ENCODE peak calls at places on chromosome 17, in ten cellular contexts. R, P, M, Q, H, Z, U, X, G and F are unnamed samples.

GRCh38 chr17:28427372-28427771 is 21.4 kb upstream of the SLC46A1 start:
- DNase-seq in R (no peak), P (no peak), M (no peak), Q (no peak), H (no peak), Z (no peak), U (no peak), X (no peak), G (no peak), F (no peak)

GRCh38 chr17:27970587-27970986 is 71.9 kb upstream of the NLK start:
- DNase-seq in R (no peak), P (no peak), M (no peak), Q (no peak), H (no peak), Z (no peak), U (no peak), X (no peak), G (no peak), F (no peak)

GRCh38 chr17:82294086-82294773 is 20.7 kb upstream of the CSNK1D start:
- DNase-seq in R (no peak), P (no peak), M (no peak), Q (no peak), H (no peak), Z (no peak), U (no peak), X (no peak), G (no peak), F (no peak)

GRCh38 chr17:72702136-72702735 is 390.3 kb downstream of the SLC39A11 start:
- DNase-seq in R (no peak), P (no peak), M (no peak), Q (no peak), H (no peak), Z (no peak), U (no peak), X (no peak), G (no peak), F (no peak)

GRCh38 chr17:22310717-22311686 is 618.7 kb downstream of the KCNJ18 start:
- DNase-seq in R (no peak), P (no peak), M (peak), Q (no peak), H (no peak), Z (no peak), U (no peak), X (no peak), G (no peak), F (peak)

GRCh38 chr17:204427-205175 is 23.2 kb upstream of the DOC2B start:
- DNase-seq in R (peak), P (no peak), M (no peak), Q (no peak), H (no peak), Z (no peak), U (no peak), X (no peak), G (peak), F (no peak)

GRCh38 chr17:8745586-8746500 is 1.2 kb upstream of the CCDC42 start:
- DNase-seq in R (peak), P (peak), M (peak), Q (no peak), H (peak), Z (no peak), U (peak), X (peak), G (peak), F (no peak)

GRCh38 chr17:44948315-44948795 is 782 bp upstream of the KIF18B start:
- DNase-seq in R (no peak), P (no peak), M (no peak), Q (no peak), H (no peak), Z (no peak), U (no peak), X (no peak), G (peak), F (no peak)

GRCh38 chr17:4600563-4600962 is 16.2 kb downstream of the SMTNL2 start:
- DNase-seq in R (no peak), P (no peak), M (peak), Q (no peak), H (no peak), Z (no peak), U (no peak), X (no peak), G (no peak), F (no peak)

GRCh38 chr17:40922239-40922638 is 15.2 kb downstream of the KRT23 start:
- DNase-seq in R (no peak), P (peak), M (no peak), Q (no peak), H (peak), Z (no peak), U (no peak), X (no peak), G (peak), F (no peak)

GRCh38 chr17:4229627-4230026 is 34.2 kb downstream of the ANKFY1 start:
- DNase-seq in R (no peak), P (no peak), M (no peak), Q (no peak), H (peak), Z (no peak), U (no peak), X (no peak), G (peak), F (peak)

GRCh38 chr17:31433811-31434210 is 42.3 kb downstream of the RAB11FIP4 start:
- DNase-seq in R (no peak), P (no peak), M (no peak), Q (no peak), H (no peak), Z (no peak), U (no peak), X (no peak), G (no peak), F (no peak)

GRCh38 chr17:48773245-48773644 is 43.8 kb downstream of the TTLL6 start:
- DNase-seq in R (no peak), P (no peak), M (no peak), Q (no peak), H (no peak), Z (no peak), U (no peak), X (no peak), G (peak), F (no peak)

GRCh38 chr17:48776602-48777001 is 40.4 kb downstream of the TTLL6 start:
- DNase-seq in R (no peak), P (no peak), M (no peak), Q (no peak), H (no peak), Z (no peak), U (no peak), X (no peak), G (no peak), F (no peak)

GRCh38 chr17:48767263-48767774 is 38.8 kb upstream of the HOXB13 start:
- DNase-seq in R (no peak), P (no peak), M (peak), Q (no peak), H (no peak), Z (no peak), U (no peak), X (no peak), G (peak), F (no peak)

DNA sequence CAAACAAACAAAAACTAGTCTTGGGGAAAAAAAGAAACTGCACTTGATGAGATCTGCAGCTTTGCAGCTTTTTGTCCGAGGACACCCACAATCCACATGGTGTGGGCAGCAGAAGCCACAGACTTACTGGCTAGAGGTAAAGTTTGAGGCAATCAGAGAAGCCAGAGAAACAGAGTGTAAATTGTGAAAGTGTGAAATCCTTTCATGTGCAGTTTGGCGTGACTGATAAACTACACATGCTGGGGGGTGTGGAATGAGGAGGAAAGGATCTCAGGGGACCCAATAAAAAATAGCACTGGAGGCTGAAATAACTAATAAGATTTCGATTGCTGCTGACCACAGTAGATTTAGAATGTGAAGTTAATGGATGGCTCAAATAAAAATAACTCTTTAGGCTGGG is 42.4 kb upstream of the HOXB13 start:
- DNase-seq in R (no peak), P (no peak), M (no peak), Q (no peak), H (no peak), Z (no peak), U (no peak), X (peak), G (no peak), F (no peak)
- TF ChIP-seq POLR2AphosphoS5 in R (no peak), P (no peak), M (no peak), Q (no peak), H (no peak), Z (no peak), U (no peak), X (no peak), G (no peak), F (no peak)

GRCh38 chr17:61411114-61411943 is 11.7 kb downstream of the TBX2 start:
- DNase-seq in R (peak), P (peak), M (peak), Q (no peak), H (peak), Z (peak), U (no peak), X (no peak), G (peak), F (no peak)
- TF ChIP-seq CTCF in R (peak), P (no peak), M (peak), Q (peak), H (no peak), Z (peak), U (peak), X (no peak), G (peak), F (peak)

DNA sequence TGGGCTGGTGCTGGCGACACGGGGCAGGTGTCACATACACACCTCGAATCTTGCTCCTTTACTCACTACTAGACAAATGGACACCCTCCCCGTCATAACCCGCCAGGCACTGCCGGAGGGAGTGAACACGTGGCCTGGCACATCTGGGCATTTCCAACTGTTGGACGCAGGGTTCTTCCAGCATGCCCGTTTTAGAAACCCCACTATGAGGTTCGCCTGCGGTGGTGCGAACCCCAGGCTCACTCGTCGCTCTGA is 6.8 kb upstream of the CEP131 start:
- DNase-seq in R (no peak), P (no peak), M (no peak), Q (no peak), H (no peak), Z (no peak), U (no peak), X (no peak), G (no peak), F (no peak)
- TF ChIP-seq POLR2AphosphoS5 in R (no peak), P (no peak), M (no peak), Q (no peak), H (no peak), Z (no peak), U (no peak), X (no peak), G (no peak), F (no peak)

GRCh38 chr17:14688134-14688533 is 387.3 kb downstream of the HS3ST3B1 start:
- DNase-seq in R (no peak), P (no peak), M (peak), Q (no peak), H (no peak), Z (no peak), U (no peak), X (no peak), G (no peak), F (no peak)
- TF ChIP-seq CTCF in R (no peak), P (no peak), M (peak), Q (peak), H (no peak), Z (no peak), U (no peak), X (no peak), G (no peak), F (no peak)

GRCh38 chr17:78122991-78123249 is 5.6 kb downstream of the TMC6 start:
- DNase-seq in R (peak), P (no peak), M (no peak), Q (no peak), H (no peak), Z (no peak), U (no peak), X (no peak), G (no peak), F (no peak)

GRCh38 chr17:78121801-78122220 is 6.7 kb downstream of the TMC6 start:
- DNase-seq in R (peak), P (no peak), M (no peak), Q (no peak), H (no peak), Z (no peak), U (no peak), X (no peak), G (no peak), F (no peak)

GRCh38 chr17:78120537-78120936 is 8.0 kb downstream of the TMC6 start:
- DNase-seq in R (peak), P (no peak), M (no peak), Q (no peak), H (no peak), Z (no peak), U (no peak), X (no peak), G (no peak), F (no peak)

GRCh38 chr17:78122221-78122990 is 6.1 kb downstream of the TMC6 start:
- DNase-seq in R (peak), P (no peak), M (no peak), Q (no peak), H (no peak), Z (no peak), U (no peak), X (no peak), G (no peak), F (no peak)

DNA sequence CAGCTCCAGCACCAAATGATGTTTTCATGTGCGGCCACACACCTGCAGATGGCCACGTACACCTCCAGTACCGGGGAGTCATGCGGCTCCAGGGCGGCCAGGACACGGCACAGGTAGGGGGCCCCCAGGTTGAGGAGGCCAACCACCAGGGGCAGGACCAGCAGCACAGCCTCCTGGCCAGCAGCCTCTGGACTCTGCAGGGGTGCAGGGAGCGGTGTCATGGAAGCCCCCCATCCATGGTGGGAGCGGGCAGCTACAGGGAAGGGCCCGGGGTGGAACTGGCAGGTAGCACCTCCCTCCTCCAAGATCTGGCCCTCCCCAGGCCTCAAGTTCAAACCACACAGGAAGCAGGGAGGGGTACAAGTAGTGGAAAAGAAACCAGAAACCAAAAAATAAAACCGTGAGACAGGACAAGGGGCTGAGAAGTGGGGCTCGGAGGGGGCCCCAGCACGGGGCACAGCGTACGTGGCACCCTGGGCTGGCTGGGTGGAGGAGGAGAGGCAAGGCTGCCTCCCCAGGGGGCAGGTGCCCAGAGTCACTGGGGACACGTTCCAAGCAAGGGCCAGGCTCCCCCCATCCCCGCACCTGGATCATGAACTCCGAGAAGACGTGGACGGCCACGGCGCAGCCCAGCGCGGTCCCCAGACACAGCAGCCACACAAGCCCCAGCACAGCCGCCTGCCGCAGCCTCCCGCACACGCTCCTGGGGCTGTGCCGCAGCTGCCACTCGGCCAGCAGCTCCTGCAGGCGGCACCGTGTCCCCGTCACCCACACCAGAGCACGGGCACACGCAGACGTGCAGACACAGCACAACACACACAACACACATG is 7.4 kb downstream of the TMC6 start:
- DNase-seq in R (peak), P (no peak), M (no peak), Q (no peak), H (no peak), Z (no peak), U (no peak), X (no peak), G (no peak), F (no peak)
- TF ChIP-seq POLR2AphosphoS5 in R (no peak), P (no peak), M (no peak), Q (no peak), H (no peak), Z (no peak), U (no peak), X (no peak), G (no peak), F (no peak)

DNA sequence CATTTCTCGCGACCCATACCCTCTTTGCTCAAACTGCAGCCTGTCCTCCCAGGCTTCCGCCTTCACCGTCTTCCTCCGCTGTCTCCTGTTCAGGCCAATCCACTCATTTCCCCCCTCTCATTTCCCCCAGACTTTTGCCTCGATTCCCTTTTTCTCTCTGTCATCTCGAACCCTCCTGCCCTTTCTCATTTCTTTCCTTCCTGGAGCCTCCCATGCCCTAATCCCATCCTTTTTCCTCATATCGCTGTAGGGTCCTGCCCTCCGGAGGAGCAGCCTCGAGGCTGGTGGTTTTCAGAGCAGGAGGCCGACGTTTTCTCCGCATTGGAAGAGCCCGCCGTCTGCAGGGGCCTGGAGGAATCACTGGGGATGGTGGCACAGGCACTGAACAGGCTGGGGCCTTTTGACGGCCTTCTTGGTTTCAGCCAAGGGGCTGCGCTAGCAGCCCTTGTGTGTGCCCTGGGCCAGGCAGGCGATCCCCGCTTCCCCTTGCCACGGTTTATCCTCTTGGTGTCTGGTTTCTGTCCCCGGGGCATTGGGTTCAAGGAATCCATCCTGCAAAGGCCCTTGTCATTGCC is 620 bp downstream of the OVCA2 start:
- DNase-seq in R (peak), P (no peak), M (peak), Q (no peak), H (no peak), Z (no peak), U (no peak), X (no peak), G (no peak), F (no peak)
- TF ChIP-seq CTCF in R (no peak), P (no peak), M (no peak), Q (no peak), H (no peak), Z (no peak), U (no peak), X (no peak), G (no peak), F (no peak)

GRCh38 chr17:9839433-9839832 is 13.7 kb downstream of the GLP2R start:
- DNase-seq in R (no peak), P (no peak), M (peak), Q (no peak), H (no peak), Z (no peak), U (peak), X (no peak), G (no peak), F (no peak)

GRCh38 chr17:9833922-9834321 is 8.2 kb downstream of the GLP2R start:
- DNase-seq in R (no peak), P (no peak), M (no peak), Q (no peak), H (no peak), Z (no peak), U (peak), X (no peak), G (no peak), F (no peak)

GRCh38 chr17:9842057-9842758 is 16.5 kb downstream of the GLP2R start:
- DNase-seq in R (no peak), P (peak), M (no peak), Q (no peak), H (peak), Z (no peak), U (peak), X (no peak), G (peak), F (no peak)

GRCh38 chr17:9843152-9844010 is 17.7 kb downstream of the GLP2R start:
- DNase-seq in R (no peak), P (no peak), M (no peak), Q (no peak), H (no peak), Z (no peak), U (peak), X (no peak), G (no peak), F (no peak)

GRCh38 chr17:9837551-9838471 is 12.1 kb downstream of the GLP2R start:
- DNase-seq in R (no peak), P (no peak), M (peak), Q (no peak), H (no peak), Z (no peak), U (peak), X (no peak), G (peak), F (no peak)
- TF ChIP-seq POLR2AphosphoS5 in R (no peak), P (peak), M (no peak), Q (no peak), H (no peak), Z (no peak), U (peak), X (no peak), G (peak), F (peak)

DNA sequence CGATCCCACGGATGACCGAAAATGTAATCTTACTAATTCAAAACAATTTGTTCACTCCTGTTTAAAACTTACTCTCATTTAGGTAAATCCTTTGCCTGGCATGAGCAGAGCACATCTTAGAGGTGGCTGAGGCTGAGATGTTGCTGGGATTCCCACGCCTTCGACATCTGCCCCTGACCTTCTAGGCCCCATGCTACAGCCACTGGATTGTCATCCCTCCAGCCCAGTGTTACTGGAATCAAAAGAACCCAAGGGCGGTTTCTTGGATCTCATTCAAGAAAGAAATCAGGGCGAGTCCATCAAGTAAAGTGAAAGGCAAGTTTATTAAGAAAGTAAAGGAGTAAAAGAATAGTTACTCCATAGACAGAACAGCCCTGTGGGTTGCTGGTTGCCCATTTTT is 64.5 kb upstream of the SHISA6 start:
- DNase-seq in R (no peak), P (no peak), M (no peak), Q (no peak), H (no peak), Z (no peak), U (no peak), X (no peak), G (no peak), F (no peak)
- TF ChIP-seq CTCF in R (no peak), P (no peak), M (no peak), Q (no peak), H (no peak), Z (no peak), U (no peak), X (no peak), G (no peak), F (no peak)